ENCODE peak calls at places on chromosome 15, in nine cellular contexts. G is NCI-H1092; V is fibroblast of pulmonary artery; K is tibial nerve; P is choroid plexus epithelial cell; T is activated T-helper 1 cell treated with anti-CD3 and anti-CD28 coated beads, Interleukin-2, amount 50 U/mL, for 16 hours; R is brain microvascular endothelial cell; J is heart left ventricle; I is DMS53. H is an unnamed sample.

GRCh38 chr15:73318463-73319351 is 50.1 kb downstream of the HCN4 start:
- DNase-seq in G (peak; percentile 25), V (no peak), K (no peak), P (peak; percentile 41), T (no peak), R (no peak), J (no peak), I (peak; percentile 31), H (no peak)

GRCh38 chr15:73991260-73991659 is 835 bp downstream of the STOML1 start:
- DNase-seq in G (peak; percentile 44), V (peak; percentile 84), K (peak; percentile 64), P (no peak), T (no peak), R (no peak), J (peak; percentile 94), I (peak; percentile 26), H (no peak)

GRCh38 chr15:69314174-69314573 is 15.5 kb downstream of the PAQR5 start:
- DNase-seq in G (no peak), V (no peak), K (no peak), P (no peak), T (no peak), R (no peak), J (no peak), I (no peak), H (no peak)

GRCh38 chr15:43544266-43544665 is 26.9 kb downstream of the MAP1A start:
- DNase-seq in G (no peak), V (no peak), K (no peak), P (no peak), T (no peak), R (no peak), J (no peak), I (no peak), H (no peak)

GRCh38 chr15:72873379-72874233 is 90.0 kb upstream of the ADPGK start:
- DNase-seq in G (no peak), V (no peak), K (no peak), P (no peak), T (no peak), R (no peak), J (no peak), I (no peak), H (no peak)

GRCh38 chr15:70856177-70856883 is 2.4 kb upstream of the LARP6 start:
- DNase-seq in G (no peak), V (peak; percentile 47), K (no peak), P (no peak), T (no peak), R (no peak), J (no peak), I (no peak), H (no peak)

GRCh38 chr15:38688096-38688495 is 123.5 kb upstream of the RASGRP1 start:
- DNase-seq in G (no peak), V (no peak), K (no peak), P (no peak), T (no peak), R (no peak), J (no peak), I (no peak), H (no peak)

GRCh38 chr15:75650908-75651809 is 3.4 kb downstream of the SNX33 start:
- DNase-seq in G (no peak), V (peak; percentile 35), K (no peak), P (no peak), T (no peak), R (no peak), J (peak; percentile 86), I (peak; percentile 43), H (no peak)

GRCh38 chr15:26323564-26323963 is 449.3 kb downstream of the GABRB3 start:
- DNase-seq in G (no peak), V (no peak), K (no peak), P (no peak), T (no peak), R (no peak), J (no peak), I (no peak), H (no peak)

GRCh38 chr15:85335193-85335939 is 45.0 kb upstream of the AKAP13 start:
- DNase-seq in G (no peak), V (no peak), K (no peak), P (peak; percentile 41), T (no peak), R (no peak), J (no peak), I (no peak), H (no peak)

GRCh38 chr15:75178171-75178937 is 23.3 kb upstream of the C15orf39 start:
- DNase-seq in G (no peak), V (no peak), K (no peak), P (peak; percentile 30), T (no peak), R (no peak), J (peak; percentile 63), I (no peak), H (no peak)

GRCh38 chr15:69104050-69104750 is 56.2 kb upstream of the GLCE start:
- DNase-seq in G (no peak), V (no peak), K (no peak), P (no peak), T (no peak), R (no peak), J (no peak), I (no peak), H (no peak)

GRCh38 chr15:29633971-29634370 is 188.3 kb downstream of the TJP1 start:
- DNase-seq in G (no peak), V (no peak), K (no peak), P (no peak), T (no peak), R (no peak), J (no peak), I (no peak), H (no peak)

GRCh38 chr15:74978503-74978902 is 16.9 kb upstream of the SCAMP5 start:
- DNase-seq in G (no peak), V (peak; percentile 22), K (no peak), P (peak; percentile 47), T (no peak), R (peak; percentile 69), J (no peak), I (peak; percentile 81), H (no peak)

GRCh38 chr15:28984421-28985375 is 98.9 kb downstream of the APBA2 start:
- DNase-seq in G (no peak), V (peak; percentile 58), K (no peak), P (peak; percentile 81), T (no peak), R (peak; percentile 60), J (no peak), I (peak; percentile 35), H (peak; percentile 64)

GRCh38 chr15:47844437-47844836 is 127.1 kb downstream of the SEMA6D start:
- DNase-seq in G (no peak), V (no peak), K (no peak), P (no peak), T (no peak), R (no peak), J (no peak), I (no peak), H (no peak)

GRCh38 chr15:90810354-90810753 is 58.0 kb upstream of the FURIN start:
- DNase-seq in G (no peak), V (no peak), K (no peak), P (no peak), T (no peak), R (no peak), J (no peak), I (no peak), H (no peak)

GRCh38 chr15:98754283-98755022 is 106.1 kb downstream of the IGF1R start:
- DNase-seq in G (no peak), V (peak; percentile 49), K (no peak), P (peak; percentile 48), T (no peak), R (no peak), J (no peak), I (no peak), H (peak; percentile 61)

GRCh38 chr15:53658827-53659226 is 100.6 kb downstream of the WDR72 start:
- DNase-seq in G (peak; percentile 86), V (no peak), K (no peak), P (no peak), T (no peak), R (no peak), J (no peak), I (peak; percentile 93), H (peak; percentile 0)

GRCh38 chr15:29936353-29937049 is 114.2 kb upstream of the TJP1 start:
- DNase-seq in G (no peak), V (peak; percentile 50), K (no peak), P (peak; percentile 84), T (no peak), R (no peak), J (no peak), I (no peak), H (peak; percentile 33)

GRCh38 chr15:94381384-94381783 is 150.0 kb downstream of the MCTP2 start:
- DNase-seq in G (no peak), V (no peak), K (no peak), P (no peak), T (no peak), R (no peak), J (no peak), I (no peak), H (no peak)

GRCh38 chr15:99434506-99435137 is 131.2 kb upstream of the MEF2A start:
- DNase-seq in G (no peak), V (no peak), K (peak; percentile 4), P (no peak), T (no peak), R (no peak), J (no peak), I (no peak), H (no peak)

GRCh38 chr15:82306791-82307713 is 42.2 kb downstream of the GOLGA6L10 start:
- DNase-seq in G (no peak), V (no peak), K (no peak), P (no peak), T (no peak), R (no peak), J (no peak), I (no peak), H (no peak)

GRCh38 chr15:95946241-95946640 is 384.3 kb upstream of the NR2F2 start:
- DNase-seq in G (no peak), V (no peak), K (no peak), P (no peak), T (no peak), R (no peak), J (no peak), I (no peak), H (no peak)

GRCh38 chr15:90210593-90210992 is 9.5 kb downstream of the SEMA4B start:
- DNase-seq in G (no peak), V (no peak), K (no peak), P (no peak), T (no peak), R (no peak), J (peak; percentile 64), I (no peak), H (no peak)

GRCh38 chr15:47374222-47374621 is 343.1 kb upstream of the SEMA6D start:
- DNase-seq in G (no peak), V (peak; percentile 66), K (no peak), P (peak; percentile 59), T (no peak), R (peak; percentile 12), J (no peak), I (peak; percentile 59), H (no peak)

GRCh38 chr15:76576526-76577279 is 240.1 kb downstream of the ISL2 start:
- DNase-seq in G (no peak), V (peak; percentile 74), K (peak; percentile 49), P (peak; percentile 85), T (no peak), R (peak; percentile 44), J (peak; percentile 90), I (no peak), H (peak; percentile 70)

GRCh38 chr15:34603095-34603494 is 19.6 kb upstream of the GOLGA8B start:
- DNase-seq in G (no peak), V (no peak), K (no peak), P (peak; percentile 13), T (no peak), R (no peak), J (no peak), I (peak; percentile 2), H (no peak)

GRCh38 chr15:32646304-32646703 is 4.8 kb downstream of the SCG5 start:
- DNase-seq in G (peak; percentile 70), V (no peak), K (no peak), P (no peak), T (no peak), R (no peak), J (no peak), I (no peak), H (no peak)

GRCh38 chr15:88906551-88906950 is 6.6 kb downstream of the MFGE8 start:
- DNase-seq in G (no peak), V (no peak), K (no peak), P (no peak), T (no peak), R (no peak), J (no peak), I (no peak), H (no peak)

GRCh38 chr15:67340630-67341029 is 86.0 kb downstream of the IQCH start:
- DNase-seq in G (no peak), V (no peak), K (no peak), P (no peak), T (no peak), R (no peak), J (no peak), I (no peak), H (no peak)

H was measured in astrocyte.